ENCODE peak calls at places on chromosomes 5 and 9, in ten cellular contexts. One of them, this sample, is unnamed.

GRCh38 chr5:142783601-142784291 is 13.6 kb downstream of the ARHGAP26 start:
- DNase-seq in stomach: no peak
- DNase-seq in stimulated activated CD8-positive, alpha-beta memory T cell treated with anti-CD3 and anti-CD28 coated beads, Interleukin-15, amount 100 ng/mL, for 1 hour: no peak
- DNase-seq in COR-L47: no peak
- DNase-seq in activated CD4-positive, alpha-beta T cell treated with anti-CD3 and anti-CD28 coated beads for 24 hours: peak; percentile 42
- DNase-seq in AG04450: no peak
- DNase-seq in tibial artery: peak; percentile 64
- DNase-seq in iPS-NIHi11: peak; percentile 15
- DNase-seq in activated CD8-positive, alpha-beta memory T cell treated with anti-CD3 and anti-CD28 coated beads for 4 hours: peak; percentile 30
- DNase-seq in kidney epithelial cell: no peak
- DNase-seq in this sample: no peak

GRCh38 chr9:89357331-89358197 is 39.3 kb downstream of the SECISBP2 start:
- DNase-seq in iPS-NIHi11: no peak
- DNase-seq in COR-L47: no peak
- DNase-seq in kidney epithelial cell: no peak
- DNase-seq in tibial artery: no peak
- DNase-seq in stimulated activated CD8-positive, alpha-beta memory T cell treated with anti-CD3 and anti-CD28 coated beads, Interleukin-15, amount 100 ng/mL, for 1 hour: no peak
- DNase-seq in AG04450: no peak
- DNase-seq in activated CD8-positive, alpha-beta memory T cell treated with anti-CD3 and anti-CD28 coated beads for 4 hours: no peak
- DNase-seq in activated CD4-positive, alpha-beta T cell treated with anti-CD3 and anti-CD28 coated beads for 24 hours: no peak
- DNase-seq in stomach: no peak
- DNase-seq in this sample: no peak

GRCh38 chr9:92609142-92609500 is 60.8 kb downstream of the IPPK start:
- DNase-seq in kidney epithelial cell: no peak
- DNase-seq in iPS-NIHi11: peak; percentile 30
- DNase-seq in tibial artery: no peak
- DNase-seq in stomach: no peak
- DNase-seq in activated CD4-positive, alpha-beta T cell treated with anti-CD3 and anti-CD28 coated beads for 24 hours: no peak
- DNase-seq in stimulated activated CD8-positive, alpha-beta memory T cell treated with anti-CD3 and anti-CD28 coated beads, Interleukin-15, amount 100 ng/mL, for 1 hour: no peak
- DNase-seq in AG04450: no peak
- DNase-seq in activated CD8-positive, alpha-beta memory T cell treated with anti-CD3 and anti-CD28 coated beads for 4 hours: no peak
- DNase-seq in COR-L47: no peak
- DNase-seq in this sample: peak; percentile 41

GRCh38 chr9:68685213-68685612 is 19.8 kb upstream of the PIP5K1B start:
- DNase-seq in activated CD4-positive, alpha-beta T cell treated with anti-CD3 and anti-CD28 coated beads for 24 hours: no peak
- DNase-seq in stimulated activated CD8-positive, alpha-beta memory T cell treated with anti-CD3 and anti-CD28 coated beads, Interleukin-15, amount 100 ng/mL, for 1 hour: no peak
- DNase-seq in stomach: no peak
- DNase-seq in tibial artery: no peak
- DNase-seq in kidney epithelial cell: no peak
- DNase-seq in AG04450: no peak
- DNase-seq in COR-L47: no peak
- DNase-seq in iPS-NIHi11: no peak
- DNase-seq in activated CD8-positive, alpha-beta memory T cell treated with anti-CD3 and anti-CD28 coated beads for 4 hours: no peak
- DNase-seq in this sample: no peak

GRCh38 chr5:95283761-95284511 is 958 bp downstream of the MCTP1 start:
- DNase-seq in stomach: peak; percentile 53
- DNase-seq in COR-L47: peak; percentile 71
- DNase-seq in kidney epithelial cell: no peak
- DNase-seq in stimulated activated CD8-positive, alpha-beta memory T cell treated with anti-CD3 and anti-CD28 coated beads, Interleukin-15, amount 100 ng/mL, for 1 hour: no peak
- DNase-seq in tibial artery: no peak
- DNase-seq in activated CD8-positive, alpha-beta memory T cell treated with anti-CD3 and anti-CD28 coated beads for 4 hours: no peak
- DNase-seq in activated CD4-positive, alpha-beta T cell treated with anti-CD3 and anti-CD28 coated beads for 24 hours: no peak
- DNase-seq in iPS-NIHi11: peak; percentile 69
- DNase-seq in AG04450: no peak
- DNase-seq in this sample: peak; percentile 40

GRCh38 chr9:131503626-131504465 is 1.1 kb downstream of the POMT1 start:
- DNase-seq in kidney epithelial cell: peak; percentile 10
- DNase-seq in COR-L47: no peak
- DNase-seq in activated CD4-positive, alpha-beta T cell treated with anti-CD3 and anti-CD28 coated beads for 24 hours: peak; percentile 50
- DNase-seq in AG04450: no peak
- DNase-seq in activated CD8-positive, alpha-beta memory T cell treated with anti-CD3 and anti-CD28 coated beads for 4 hours: no peak
- DNase-seq in tibial artery: no peak
- DNase-seq in stimulated activated CD8-positive, alpha-beta memory T cell treated with anti-CD3 and anti-CD28 coated beads, Interleukin-15, amount 100 ng/mL, for 1 hour: no peak
- DNase-seq in stomach: no peak
- DNase-seq in iPS-NIHi11: no peak
- DNase-seq in this sample: no peak

GRCh38 chr5:178651046-178651810 is 24.4 kb upstream of the CLK4 start:
- DNase-seq in COR-L47: no peak
- DNase-seq in kidney epithelial cell: no peak
- DNase-seq in stomach: no peak
- DNase-seq in iPS-NIHi11: no peak
- DNase-seq in activated CD8-positive, alpha-beta memory T cell treated with anti-CD3 and anti-CD28 coated beads for 4 hours: no peak
- DNase-seq in AG04450: no peak
- DNase-seq in tibial artery: no peak
- DNase-seq in stimulated activated CD8-positive, alpha-beta memory T cell treated with anti-CD3 and anti-CD28 coated beads, Interleukin-15, amount 100 ng/mL, for 1 hour: no peak
- DNase-seq in activated CD4-positive, alpha-beta T cell treated with anti-CD3 and anti-CD28 coated beads for 24 hours: no peak
- DNase-seq in this sample: no peak

GRCh38 chr5:54693936-54694510 is 176.5 kb downstream of the SNX18 start:
- DNase-seq in kidney epithelial cell: no peak
- DNase-seq in COR-L47: no peak
- DNase-seq in stomach: no peak
- DNase-seq in activated CD8-positive, alpha-beta memory T cell treated with anti-CD3 and anti-CD28 coated beads for 4 hours: no peak
- DNase-seq in tibial artery: no peak
- DNase-seq in stimulated activated CD8-positive, alpha-beta memory T cell treated with anti-CD3 and anti-CD28 coated beads, Interleukin-15, amount 100 ng/mL, for 1 hour: no peak
- DNase-seq in iPS-NIHi11: no peak
- DNase-seq in AG04450: no peak
- DNase-seq in activated CD4-positive, alpha-beta T cell treated with anti-CD3 and anti-CD28 coated beads for 24 hours: no peak
- DNase-seq in this sample: no peak

GRCh38 chr9:98021306-98022040 is 35.1 kb upstream of the NANS start:
- DNase-seq in AG04450: no peak
- DNase-seq in activated CD8-positive, alpha-beta memory T cell treated with anti-CD3 and anti-CD28 coated beads for 4 hours: no peak
- DNase-seq in COR-L47: no peak
- DNase-seq in tibial artery: no peak
- DNase-seq in stomach: peak; percentile 17
- DNase-seq in iPS-NIHi11: no peak
- DNase-seq in stimulated activated CD8-positive, alpha-beta memory T cell treated with anti-CD3 and anti-CD28 coated beads, Interleukin-15, amount 100 ng/mL, for 1 hour: no peak
- DNase-seq in kidney epithelial cell: no peak
- DNase-seq in activated CD4-positive, alpha-beta T cell treated with anti-CD3 and anti-CD28 coated beads for 24 hours: no peak
- DNase-seq in this sample: no peak

GRCh38 chr9:72362118-72362531 is 2.9 kb downstream of the ZFAND5 start:
- DNase-seq in COR-L47: no peak
- DNase-seq in stimulated activated CD8-positive, alpha-beta memory T cell treated with anti-CD3 and anti-CD28 coated beads, Interleukin-15, amount 100 ng/mL, for 1 hour: no peak
- DNase-seq in kidney epithelial cell: no peak
- DNase-seq in iPS-NIHi11: no peak
- DNase-seq in stomach: no peak
- DNase-seq in activated CD4-positive, alpha-beta T cell treated with anti-CD3 and anti-CD28 coated beads for 24 hours: no peak
- DNase-seq in activated CD8-positive, alpha-beta memory T cell treated with anti-CD3 and anti-CD28 coated beads for 4 hours: no peak
- DNase-seq in tibial artery: no peak
- DNase-seq in AG04450: no peak
- DNase-seq in this sample: no peak

GRCh38 chr5:115319007-115319406 is 22.6 kb upstream of the CCDC112 start:
- DNase-seq in activated CD4-positive, alpha-beta T cell treated with anti-CD3 and anti-CD28 coated beads for 24 hours: no peak
- DNase-seq in stomach: no peak
- DNase-seq in iPS-NIHi11: no peak
- DNase-seq in stimulated activated CD8-positive, alpha-beta memory T cell treated with anti-CD3 and anti-CD28 coated beads, Interleukin-15, amount 100 ng/mL, for 1 hour: no peak
- DNase-seq in AG04450: no peak
- DNase-seq in activated CD8-positive, alpha-beta memory T cell treated with anti-CD3 and anti-CD28 coated beads for 4 hours: no peak
- DNase-seq in kidney epithelial cell: no peak
- DNase-seq in COR-L47: no peak
- DNase-seq in tibial artery: no peak
- DNase-seq in this sample: no peak

GRCh38 chr9:2199999-2200796 is 185.1 kb downstream of the SMARCA2 start:
- DNase-seq in tibial artery: no peak
- DNase-seq in AG04450: no peak
- DNase-seq in kidney epithelial cell: no peak
- DNase-seq in activated CD8-positive, alpha-beta memory T cell treated with anti-CD3 and anti-CD28 coated beads for 4 hours: no peak
- DNase-seq in stimulated activated CD8-positive, alpha-beta memory T cell treated with anti-CD3 and anti-CD28 coated beads, Interleukin-15, amount 100 ng/mL, for 1 hour: no peak
- DNase-seq in activated CD4-positive, alpha-beta T cell treated with anti-CD3 and anti-CD28 coated beads for 24 hours: no peak
- DNase-seq in iPS-NIHi11: no peak
- DNase-seq in COR-L47: no peak
- DNase-seq in stomach: no peak
- DNase-seq in this sample: no peak

GRCh38 chr5:88235828-88236227 is 32.8 kb downstream of the TMEM161B start:
- DNase-seq in activated CD4-positive, alpha-beta T cell treated with anti-CD3 and anti-CD28 coated beads for 24 hours: no peak
- DNase-seq in AG04450: no peak
- DNase-seq in activated CD8-positive, alpha-beta memory T cell treated with anti-CD3 and anti-CD28 coated beads for 4 hours: no peak
- DNase-seq in stomach: no peak
- DNase-seq in iPS-NIHi11: no peak
- DNase-seq in tibial artery: no peak
- DNase-seq in stimulated activated CD8-positive, alpha-beta memory T cell treated with anti-CD3 and anti-CD28 coated beads, Interleukin-15, amount 100 ng/mL, for 1 hour: no peak
- DNase-seq in COR-L47: no peak
- DNase-seq in kidney epithelial cell: no peak
- DNase-seq in this sample: no peak

GRCh38 chr5:115583474-115583873 is 18.8 kb downstream of the TICAM2 start:
- DNase-seq in activated CD4-positive, alpha-beta T cell treated with anti-CD3 and anti-CD28 coated beads for 24 hours: no peak
- DNase-seq in stimulated activated CD8-positive, alpha-beta memory T cell treated with anti-CD3 and anti-CD28 coated beads, Interleukin-15, amount 100 ng/mL, for 1 hour: no peak
- DNase-seq in activated CD8-positive, alpha-beta memory T cell treated with anti-CD3 and anti-CD28 coated beads for 4 hours: no peak
- DNase-seq in iPS-NIHi11: no peak
- DNase-seq in tibial artery: no peak
- DNase-seq in AG04450: peak; percentile 69
- DNase-seq in kidney epithelial cell: peak; percentile 56
- DNase-seq in stomach: no peak
- DNase-seq in COR-L47: no peak
- DNase-seq in this sample: no peak

GRCh38 chr5:107419498-107419897 is 251.2 kb downstream of the EFNA5 start:
- DNase-seq in kidney epithelial cell: no peak
- DNase-seq in activated CD8-positive, alpha-beta memory T cell treated with anti-CD3 and anti-CD28 coated beads for 4 hours: no peak
- DNase-seq in tibial artery: no peak
- DNase-seq in stimulated activated CD8-positive, alpha-beta memory T cell treated with anti-CD3 and anti-CD28 coated beads, Interleukin-15, amount 100 ng/mL, for 1 hour: no peak
- DNase-seq in COR-L47: no peak
- DNase-seq in AG04450: no peak
- DNase-seq in activated CD4-positive, alpha-beta T cell treated with anti-CD3 and anti-CD28 coated beads for 24 hours: no peak
- DNase-seq in stomach: no peak
- DNase-seq in iPS-NIHi11: no peak
- DNase-seq in this sample: no peak

GRCh38 chr5:151686673-151687378 is at the start of gene SPARC:
- DNase-seq in COR-L47: no peak
- DNase-seq in activated CD8-positive, alpha-beta memory T cell treated with anti-CD3 and anti-CD28 coated beads for 4 hours: no peak
- DNase-seq in AG04450: peak; percentile 90
- DNase-seq in stomach: no peak
- DNase-seq in stimulated activated CD8-positive, alpha-beta memory T cell treated with anti-CD3 and anti-CD28 coated beads, Interleukin-15, amount 100 ng/mL, for 1 hour: no peak
- DNase-seq in kidney epithelial cell: peak; percentile 58
- DNase-seq in tibial artery: peak; percentile 96
- DNase-seq in iPS-NIHi11: peak; percentile 76
- DNase-seq in activated CD4-positive, alpha-beta T cell treated with anti-CD3 and anti-CD28 coated beads for 24 hours: no peak
- DNase-seq in this sample: no peak

GRCh38 chr5:173395257-173395932 is 67.2 kb upstream of the STC2 start:
- DNase-seq in iPS-NIHi11: peak; percentile 35
- DNase-seq in COR-L47: no peak
- DNase-seq in AG04450: peak; percentile 23
- DNase-seq in activated CD4-positive, alpha-beta T cell treated with anti-CD3 and anti-CD28 coated beads for 24 hours: no peak
- DNase-seq in tibial artery: no peak
- DNase-seq in activated CD8-positive, alpha-beta memory T cell treated with anti-CD3 and anti-CD28 coated beads for 4 hours: no peak
- DNase-seq in kidney epithelial cell: no peak
- DNase-seq in stimulated activated CD8-positive, alpha-beta memory T cell treated with anti-CD3 and anti-CD28 coated beads, Interleukin-15, amount 100 ng/mL, for 1 hour: no peak
- DNase-seq in stomach: no peak
- DNase-seq in this sample: no peak

GRCh38 chr5:14250094-14250777 is 107.1 kb downstream of the TRIO start:
- DNase-seq in iPS-NIHi11: peak; percentile 60
- DNase-seq in COR-L47: peak; percentile 95
- DNase-seq in stomach: no peak
- DNase-seq in AG04450: peak; percentile 49
- DNase-seq in activated CD4-positive, alpha-beta T cell treated with anti-CD3 and anti-CD28 coated beads for 24 hours: no peak
- DNase-seq in stimulated activated CD8-positive, alpha-beta memory T cell treated with anti-CD3 and anti-CD28 coated beads, Interleukin-15, amount 100 ng/mL, for 1 hour: no peak
- DNase-seq in kidney epithelial cell: peak; percentile 77
- DNase-seq in activated CD8-positive, alpha-beta memory T cell treated with anti-CD3 and anti-CD28 coated beads for 4 hours: no peak
- DNase-seq in tibial artery: no peak
- DNase-seq in this sample: peak; percentile 63

GRCh38 chr5:32960340-32961065 is 249.4 kb downstream of the NPR3 start:
- DNase-seq in COR-L47: no peak
- DNase-seq in iPS-NIHi11: no peak
- DNase-seq in kidney epithelial cell: no peak
- DNase-seq in AG04450: no peak
- DNase-seq in activated CD4-positive, alpha-beta T cell treated with anti-CD3 and anti-CD28 coated beads for 24 hours: no peak
- DNase-seq in activated CD8-positive, alpha-beta memory T cell treated with anti-CD3 and anti-CD28 coated beads for 4 hours: no peak
- DNase-seq in stimulated activated CD8-positive, alpha-beta memory T cell treated with anti-CD3 and anti-CD28 coated beads, Interleukin-15, amount 100 ng/mL, for 1 hour: no peak
- DNase-seq in tibial artery: no peak
- DNase-seq in stomach: no peak
- DNase-seq in this sample: no peak

GRCh38 chr5:153362026-153362425 is 128.4 kb upstream of the GRIA1 start:
- DNase-seq in stimulated activated CD8-positive, alpha-beta memory T cell treated with anti-CD3 and anti-CD28 coated beads, Interleukin-15, amount 100 ng/mL, for 1 hour: no peak
- DNase-seq in COR-L47: no peak
- DNase-seq in kidney epithelial cell: no peak
- DNase-seq in activated CD4-positive, alpha-beta T cell treated with anti-CD3 and anti-CD28 coated beads for 24 hours: no peak
- DNase-seq in AG04450: no peak
- DNase-seq in tibial artery: no peak
- DNase-seq in iPS-NIHi11: no peak
- DNase-seq in activated CD8-positive, alpha-beta memory T cell treated with anti-CD3 and anti-CD28 coated beads for 4 hours: no peak
- DNase-seq in stomach: no peak
- DNase-seq in this sample: no peak

GRCh38 chr5:138351056-138351455 is 1.4 kb upstream of the KDM3B start:
- DNase-seq in activated CD8-positive, alpha-beta memory T cell treated with anti-CD3 and anti-CD28 coated beads for 4 hours: no peak
- DNase-seq in stimulated activated CD8-positive, alpha-beta memory T cell treated with anti-CD3 and anti-CD28 coated beads, Interleukin-15, amount 100 ng/mL, for 1 hour: no peak
- DNase-seq in iPS-NIHi11: no peak
- DNase-seq in COR-L47: no peak
- DNase-seq in activated CD4-positive, alpha-beta T cell treated with anti-CD3 and anti-CD28 coated beads for 24 hours: no peak
- DNase-seq in tibial artery: no peak
- DNase-seq in kidney epithelial cell: no peak
- DNase-seq in stomach: no peak
- DNase-seq in AG04450: peak; percentile 41
- DNase-seq in this sample: no peak

GRCh38 chr9:2253814-2254550 is 238.8 kb downstream of the SMARCA2 start:
- DNase-seq in activated CD8-positive, alpha-beta memory T cell treated with anti-CD3 and anti-CD28 coated beads for 4 hours: no peak
- DNase-seq in AG04450: no peak
- DNase-seq in kidney epithelial cell: no peak
- DNase-seq in stomach: no peak
- DNase-seq in tibial artery: no peak
- DNase-seq in COR-L47: no peak
- DNase-seq in activated CD4-positive, alpha-beta T cell treated with anti-CD3 and anti-CD28 coated beads for 24 hours: no peak
- DNase-seq in iPS-NIHi11: no peak
- DNase-seq in stimulated activated CD8-positive, alpha-beta memory T cell treated with anti-CD3 and anti-CD28 coated beads, Interleukin-15, amount 100 ng/mL, for 1 hour: no peak
- DNase-seq in this sample: no peak

GRCh38 chr5:141763526-141763925 is 81.5 kb upstream of the ARAP3 start:
- DNase-seq in iPS-NIHi11: no peak
- DNase-seq in tibial artery: no peak
- DNase-seq in activated CD4-positive, alpha-beta T cell treated with anti-CD3 and anti-CD28 coated beads for 24 hours: no peak
- DNase-seq in stimulated activated CD8-positive, alpha-beta memory T cell treated with anti-CD3 and anti-CD28 coated beads, Interleukin-15, amount 100 ng/mL, for 1 hour: no peak
- DNase-seq in activated CD8-positive, alpha-beta memory T cell treated with anti-CD3 and anti-CD28 coated beads for 4 hours: no peak
- DNase-seq in stomach: no peak
- DNase-seq in COR-L47: peak; percentile 75
- DNase-seq in kidney epithelial cell: no peak
- DNase-seq in AG04450: no peak
- DNase-seq in this sample: no peak

GRCh38 chr9:126635661-126636439 is 22.1 kb downstream of the LMX1B start:
- DNase-seq in kidney epithelial cell: no peak
- DNase-seq in stimulated activated CD8-positive, alpha-beta memory T cell treated with anti-CD3 and anti-CD28 coated beads, Interleukin-15, amount 100 ng/mL, for 1 hour: no peak
- DNase-seq in activated CD8-positive, alpha-beta memory T cell treated with anti-CD3 and anti-CD28 coated beads for 4 hours: no peak
- DNase-seq in tibial artery: no peak
- DNase-seq in iPS-NIHi11: no peak
- DNase-seq in COR-L47: no peak
- DNase-seq in activated CD4-positive, alpha-beta T cell treated with anti-CD3 and anti-CD28 coated beads for 24 hours: no peak
- DNase-seq in AG04450: no peak
- DNase-seq in stomach: no peak
- DNase-seq in this sample: no peak

GRCh38 chr5:159971931-159972461 is 36.9 kb upstream of the TTC1 start:
- DNase-seq in iPS-NIHi11: peak; percentile 67
- DNase-seq in activated CD8-positive, alpha-beta memory T cell treated with anti-CD3 and anti-CD28 coated beads for 4 hours: no peak
- DNase-seq in COR-L47: peak; percentile 26
- DNase-seq in tibial artery: no peak
- DNase-seq in stimulated activated CD8-positive, alpha-beta memory T cell treated with anti-CD3 and anti-CD28 coated beads, Interleukin-15, amount 100 ng/mL, for 1 hour: no peak
- DNase-seq in activated CD4-positive, alpha-beta T cell treated with anti-CD3 and anti-CD28 coated beads for 24 hours: no peak
- DNase-seq in stomach: no peak
- DNase-seq in AG04450: no peak
- DNase-seq in kidney epithelial cell: no peak
- DNase-seq in this sample: no peak

This sample was measured in NCI-H774.